ENCODE peak calls at places on chromosomes 2 and 18, in eight cellular contexts. M is OCI-LY7, D is GM13976, L is left ventricle myocardium inferior, P is neural crest cell, W is right lobe of liver, N is body of pancreas, Y is AG09319. S is an unnamed sample.

GRCh38 chr2:237500681-237501424 is 13.8 kb downstream of the MLPH start:
- DNase-seq in Y (peak), N (no peak), L (no peak), M (no peak), D (no peak), P (no peak), W (no peak), S (peak)

GRCh38 chr18:72783517-72783916 is 84.3 kb downstream of the NETO1 start:
- DNase-seq in Y (no peak), D (no peak), N (no peak), M (no peak), W (no peak), L (no peak), P (no peak), S (no peak)

GRCh38 chr2:11562011-11562410 is 28.2 kb downstream of the GREB1 start:
- DNase-seq in L (no peak), P (no peak), M (no peak), W (no peak), Y (no peak), N (no peak), D (no peak), S (no peak)

GRCh38 chr2:80151248-80151647 is 153.3 kb downstream of the LRRTM1 start:
- DNase-seq in M (no peak), Y (no peak), L (no peak), W (no peak), N (no peak), D (no peak), P (no peak), S (no peak)

GRCh38 chr2:233252227-233252626 is 754 bp downstream of the ATG16L1 start:
- DNase-seq in L (no peak), W (no peak), P (no peak), N (no peak), Y (no peak), D (no peak), M (peak), S (no peak)

GRCh38 chr2:149094217-149095015 is 55.9 kb downstream of the LYPD6B start:
- DNase-seq in L (no peak), W (no peak), M (no peak), D (no peak), N (no peak), Y (peak), P (no peak), S (peak)

GRCh38 chr2:136765736-136766323 is 485 bp downstream of the THSD7B start:
- DNase-seq in D (peak), N (no peak), M (no peak), P (peak), Y (no peak), W (no peak), L (no peak), S (no peak)

GRCh38 chr2:205555816-205556215 is 126.5 kb upstream of the NRP2 start:
- DNase-seq in Y (no peak), P (no peak), D (no peak), W (no peak), N (no peak), L (no peak), M (no peak), S (no peak)

GRCh38 chr2:96361751-96362150 is 26.2 kb downstream of the NCAPH start:
- DNase-seq in N (no peak), L (no peak), P (no peak), D (no peak), M (no peak), W (no peak), Y (no peak), S (no peak)

GRCh38 chr2:96356889-96357288 is 21.3 kb downstream of the NCAPH start:
- DNase-seq in Y (no peak), N (no peak), P (no peak), W (peak), M (no peak), D (no peak), L (peak), S (no peak)

GRCh38 chr2:96354492-96354891 is 18.9 kb downstream of the NCAPH start:
- DNase-seq in Y (no peak), D (no peak), L (no peak), W (no peak), M (no peak), P (no peak), N (no peak), S (no peak)

GRCh38 chr2:96359866-96360265 is 24.3 kb downstream of the NCAPH start:
- DNase-seq in N (no peak), D (no peak), M (no peak), W (no peak), Y (no peak), L (no peak), P (no peak), S (no peak)

GRCh38 chr2:96359310-96359709 is 23.7 kb downstream of the NCAPH start:
- DNase-seq in M (peak), N (peak), L (peak), P (no peak), Y (no peak), W (no peak), D (no peak), S (no peak)
- TF ChIP-seq CTCF in M (peak), N (peak), L (peak), P (no peak), Y (no peak), W (peak), D (peak), S (no peak)

GRCh38 chr2:231176061-231176460 is 22.4 kb upstream of the ARMC9 start:
- DNase-seq in P (no peak), L (no peak), W (no peak), M (no peak), D (no peak), N (no peak), Y (no peak), S (no peak)

GRCh38 chr2:231174211-231174651 is 24.2 kb upstream of the ARMC9 start:
- DNase-seq in D (no peak), L (no peak), P (no peak), N (no peak), W (no peak), M (no peak), Y (no peak), S (no peak)

GRCh38 chr2:231181848-231182247 is 16.6 kb upstream of the ARMC9 start:
- DNase-seq in W (peak), D (peak), Y (no peak), N (peak), P (no peak), L (peak), M (peak), S (no peak)

GRCh38 chr2:231182500-231182899 is 15.9 kb upstream of the ARMC9 start:
- DNase-seq in P (no peak), L (no peak), N (no peak), D (peak), Y (no peak), W (no peak), M (no peak), S (no peak)

DNA sequence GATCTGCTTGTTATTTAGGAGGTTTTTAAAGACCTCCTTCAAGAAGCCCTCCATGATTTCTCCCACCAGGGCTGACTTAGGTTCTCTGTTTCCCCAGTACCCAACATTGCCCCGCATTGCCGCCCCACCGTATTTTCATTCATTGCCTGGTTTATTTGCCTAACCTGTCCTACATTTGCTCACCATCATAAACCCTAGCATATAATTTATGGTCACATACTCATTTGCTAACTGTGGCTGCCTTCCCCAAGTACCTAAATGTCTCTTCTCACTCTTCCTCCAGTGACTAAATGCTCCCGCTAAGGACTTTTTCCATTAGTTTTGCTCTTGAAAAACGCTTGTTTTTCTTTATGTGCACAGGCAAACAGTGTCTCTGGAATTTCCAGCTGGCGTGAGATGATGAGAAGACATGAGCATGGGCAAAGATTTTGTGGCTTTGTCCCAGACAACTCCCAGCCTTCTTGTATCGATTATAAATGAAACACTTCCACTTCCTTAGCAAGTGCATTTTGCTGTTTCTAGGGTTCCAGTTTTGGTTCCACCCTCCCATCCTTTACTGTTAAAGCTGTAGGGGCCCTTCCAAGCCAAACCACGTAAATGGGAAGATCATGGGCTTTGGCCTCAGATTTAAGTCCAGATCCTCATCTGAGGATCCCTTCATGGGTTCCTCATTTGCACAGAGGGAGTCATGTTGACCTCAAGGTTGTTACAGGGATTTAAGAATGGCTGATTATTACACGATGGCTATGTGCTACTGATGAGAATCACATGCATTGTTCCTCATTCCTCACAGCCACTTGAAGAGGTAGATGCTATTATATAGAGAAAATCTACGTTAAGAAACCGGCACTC is 21.0 kb upstream of the ARMC9 start:
- DNase-seq in N (no peak), M (no peak), L (no peak), P (no peak), W (no peak), D (no peak), Y (no peak), S (no peak)
- TF ChIP-seq CTCF in N (no peak), M (no peak), L (no peak), P (no peak), W (no peak), D (no peak), Y (no peak), S (no peak)

DNA sequence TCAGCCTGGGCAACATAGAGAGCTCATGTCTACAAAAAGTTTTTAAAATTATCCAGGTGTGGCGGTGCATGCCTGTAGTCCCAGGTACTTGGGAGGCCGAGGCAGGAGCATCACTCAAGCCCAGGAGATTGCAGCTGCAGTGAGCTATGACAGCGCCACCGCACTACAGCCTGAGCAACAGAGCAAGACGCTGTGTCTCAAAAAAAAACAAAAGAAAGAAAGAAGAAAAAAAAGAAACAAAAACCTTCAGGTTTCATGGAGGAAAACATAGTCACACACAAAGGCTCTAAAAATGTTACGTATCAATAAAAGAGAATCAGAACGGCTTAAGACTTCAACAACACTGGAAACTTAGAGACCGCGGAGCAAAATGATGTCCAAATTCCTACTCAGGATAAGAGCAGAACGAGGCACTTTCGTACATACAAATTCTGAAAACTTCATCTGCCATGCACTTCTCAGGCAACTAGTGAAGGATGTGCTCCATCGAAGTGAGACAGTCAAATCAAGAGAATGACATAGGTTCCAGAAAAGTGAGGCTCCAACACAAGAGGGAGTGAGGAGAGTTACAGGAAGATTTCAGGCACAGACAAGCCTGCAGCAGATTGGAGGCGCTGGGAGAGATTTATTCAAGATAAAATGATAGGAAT is 4.4 kb downstream of the HDLBP start:
- DNase-seq in P (no peak), D (no peak), L (no peak), W (no peak), Y (no peak), N (no peak), M (peak), S (no peak)
- TF ChIP-seq CTCF in P (no peak), D (no peak), L (no peak), W (no peak), Y (no peak), N (no peak), M (peak), S (no peak)

DNA sequence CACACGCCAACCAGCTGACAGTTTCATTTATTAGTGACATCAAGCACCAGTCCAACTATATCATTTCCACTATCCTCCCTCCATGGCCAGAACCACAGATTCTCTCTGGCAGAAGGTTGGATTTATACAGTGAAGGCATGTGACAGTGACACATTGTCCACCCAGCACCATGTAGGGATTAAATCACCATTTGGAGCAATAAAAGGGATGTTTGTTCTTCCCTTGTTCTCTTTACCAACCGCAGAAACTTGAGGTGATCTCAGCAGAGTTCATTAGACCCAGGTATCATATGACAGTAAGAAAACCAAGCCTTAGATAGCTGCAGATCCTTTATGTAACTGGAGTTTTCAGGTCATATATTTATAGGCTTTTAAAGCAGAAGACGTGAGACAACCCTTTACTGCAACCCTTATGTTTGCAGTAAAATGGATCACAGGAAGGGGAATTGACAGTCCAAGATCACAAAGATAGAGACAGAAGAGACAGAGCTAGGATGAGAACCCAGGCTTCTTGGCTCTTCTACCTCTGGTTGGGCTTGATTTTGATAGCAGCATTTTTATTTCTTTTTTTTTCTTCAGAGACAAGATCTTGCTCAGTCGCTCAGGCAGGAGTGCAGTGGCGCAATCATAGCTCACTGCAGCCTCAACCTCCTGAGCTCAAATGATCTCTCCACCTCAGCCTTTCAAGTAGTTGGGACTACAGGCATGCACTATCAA is 80.1 kb downstream of the XDH start:
- DNase-seq in D (no peak), L (no peak), N (no peak), W (no peak), Y (no peak), P (no peak), M (no peak), S (no peak)
- TF ChIP-seq CTCF in D (no peak), L (no peak), N (no peak), W (no peak), Y (no peak), P (no peak), M (no peak), S (no peak)

DNA sequence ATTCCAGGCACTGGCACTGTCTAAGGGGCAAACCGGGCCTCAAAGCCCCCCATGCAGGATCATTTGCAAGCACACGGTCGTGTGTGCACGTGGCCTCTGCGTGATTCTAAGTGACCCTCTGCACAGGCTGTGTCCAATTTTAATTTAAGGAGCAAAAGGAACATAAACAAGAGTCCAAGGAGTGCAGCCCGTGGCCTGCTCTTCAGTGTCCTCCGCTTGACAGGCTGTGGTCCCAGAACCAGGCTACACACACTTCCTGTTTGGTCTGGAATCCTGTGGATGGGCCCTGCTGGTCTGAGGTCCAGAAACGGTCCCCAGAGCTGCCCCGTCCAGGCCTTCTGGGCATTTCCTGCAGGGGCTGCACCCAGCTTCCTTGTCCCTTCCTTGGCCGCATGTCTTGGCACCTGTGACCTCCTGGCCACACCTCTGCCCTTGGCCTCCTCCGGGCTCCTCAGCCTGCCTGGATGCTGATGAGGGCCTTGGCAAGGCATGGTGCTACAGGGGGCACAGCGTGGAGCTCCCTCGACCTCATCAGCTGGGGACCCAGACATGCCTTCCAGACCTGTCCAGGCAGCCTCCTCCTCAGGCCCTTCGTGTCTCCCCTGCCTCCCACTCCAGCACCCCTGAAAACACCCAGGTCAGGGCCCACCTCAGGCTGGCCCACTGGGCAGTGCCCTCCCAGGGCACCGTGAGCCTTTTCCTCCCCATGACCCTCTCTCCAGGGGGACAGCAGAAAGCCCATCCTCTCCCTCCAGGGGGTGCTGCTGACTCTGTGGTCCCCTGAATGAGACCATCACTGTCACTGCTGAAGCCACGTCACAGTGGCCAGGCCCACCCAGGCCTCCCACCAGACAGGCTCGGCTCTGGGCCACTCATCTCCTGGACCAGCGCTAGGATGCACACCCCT is 136.4 kb upstream of the GPC1 start:
- DNase-seq in N (no peak), P (no peak), M (no peak), W (no peak), L (no peak), D (no peak), Y (no peak), S (no peak)
- TF ChIP-seq CTCF in N (no peak), P (no peak), M (peak), W (no peak), L (no peak), D (no peak), Y (peak), S (peak)

GRCh38 chr18:59994357-59994756 is 94.6 kb downstream of the PMAIP1 start:
- DNase-seq in N (no peak), D (no peak), W (no peak), M (peak), Y (no peak), P (no peak), L (no peak), S (no peak)
- TF ChIP-seq CTCF in N (no peak), D (peak), W (no peak), M (peak), Y (no peak), P (no peak), L (no peak), S (peak)

GRCh38 chr18:11518788-11519685 is 90.4 kb upstream of the SLC35G4 start:
- DNase-seq in Y (no peak), W (peak), M (peak), N (peak), L (no peak), D (peak), P (peak), S (no peak)

GRCh38 chr18:11521853-11522252 is 87.5 kb upstream of the SLC35G4 start:
- DNase-seq in Y (no peak), D (no peak), L (no peak), M (no peak), P (no peak), N (no peak), W (no peak), S (no peak)

GRCh38 chr18:11520536-11520935 is 88.9 kb upstream of the SLC35G4 start:
- DNase-seq in Y (no peak), D (no peak), L (no peak), M (no peak), W (no peak), N (no peak), P (no peak), S (no peak)

GRCh38 chr18:11514267-11514666 is 95.1 kb upstream of the SLC35G4 start:
- DNase-seq in L (no peak), N (no peak), M (no peak), P (no peak), Y (no peak), W (no peak), D (no peak), S (no peak)

DNA sequence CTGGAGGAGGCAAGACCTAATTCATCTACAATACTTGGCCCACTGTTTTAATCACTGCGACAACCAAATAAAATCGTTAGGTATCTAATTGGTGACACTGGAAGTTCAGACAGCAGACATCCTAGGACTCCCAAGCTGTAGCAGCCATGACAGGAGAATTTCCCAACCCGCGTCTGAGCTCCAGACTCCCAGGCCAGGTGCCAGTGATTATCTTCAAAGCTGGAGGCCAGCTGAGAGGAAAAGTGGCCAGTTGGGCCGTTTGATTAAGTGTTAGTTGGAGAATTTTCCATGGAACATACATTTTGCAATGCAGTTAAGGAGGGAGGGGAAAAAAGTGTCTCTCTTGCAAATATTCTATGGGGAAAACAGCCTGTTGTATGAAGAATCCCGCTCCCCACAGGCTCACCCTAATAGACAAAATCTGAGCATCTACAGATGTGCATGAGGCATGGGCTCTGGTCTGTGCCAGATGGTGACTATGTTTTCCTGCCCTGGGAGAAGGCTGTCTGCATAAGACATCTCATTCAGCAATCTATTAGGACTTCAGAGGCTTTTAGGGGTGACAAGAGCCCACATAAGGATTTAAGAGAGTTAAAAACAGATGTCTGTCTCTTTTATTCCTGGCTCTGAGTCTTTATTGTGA is 92.3 kb upstream of the SLC35G4 start:
- DNase-seq in L (no peak), D (no peak), W (no peak), P (no peak), Y (no peak), N (no peak), M (no peak), S (no peak)
- TF ChIP-seq CTCF in L (no peak), D (no peak), W (no peak), P (no peak), Y (no peak), N (no peak), M (no peak), S (no peak)

GRCh38 chr18:66560092-66560491 is 43.8 kb downstream of the CDH19 start:
- DNase-seq in L (no peak), M (no peak), N (peak), Y (no peak), D (no peak), W (no peak), P (peak), S (no peak)
- TF ChIP-seq CTCF in L (peak), M (peak), N (peak), Y (no peak), D (no peak), W (peak), P (peak), S (no peak)

S was measured in BJ.